ENCODE peak calls at places on chromosomes 11 and 22, in four cellular contexts. N is stomach; V is stimulated activated CD4-positive, alpha-beta T cell treated with anti-CD3 and anti-CD28 coated beads, Interleukin-4, amount 100 ng/mL, for 48 hours; M is stimulated activated naive CD8-positive, alpha-beta T cell treated with anti-CD3 and anti-CD28 coated beads, Interleukin-15, amount 100 ng/mL, for 72 hours. U is an unnamed sample.

GRCh38 chr22:36386351-36386899 is 1.3 kb downstream of the MYH9 start:
- DNase-seq in N (no peak), V (no peak), M (peak), U (no peak)

GRCh38 chr11:60718524-60719316 is 5.8 kb upstream of the MS4A18 start:
- DNase-seq in N (no peak), V (no peak), M (no peak), U (no peak)

GRCh38 chr11:62394825-62395538 is 23.9 kb upstream of the SCGB1A1 start:
- DNase-seq in N (peak), V (no peak), M (peak), U (peak)

GRCh38 chr11:86243377-86243776 is 1.2 kb upstream of the EED start:
- DNase-seq in N (no peak), V (no peak), M (no peak), U (no peak)

GRCh38 chr22:47369020-47369419 is 606.6 kb downstream of the TBC1D22A start:
- DNase-seq in N (peak), V (no peak), M (no peak), U (no peak)

GRCh38 chr11:96794152-96794551 is 404.3 kb downstream of the JRKL start:
- DNase-seq in N (no peak), V (no peak), M (no peak), U (no peak)

GRCh38 chr11:69867076-69868002 is 48.1 kb upstream of the FGF3 start:
- DNase-seq in N (no peak), V (no peak), M (no peak), U (no peak)

GRCh38 chr11:128297111-128297651 is 290.2 kb downstream of the ETS1 start:
- DNase-seq in N (peak), V (no peak), M (no peak), U (no peak)

GRCh38 chr11:76740772-76741171 is 42.4 kb upstream of the TSKU start:
- DNase-seq in N (no peak), V (no peak), M (no peak), U (no peak)

GRCh38 chr11:10294289-10294953 is 402 bp upstream of the SBF2 start:
- DNase-seq in N (no peak), V (no peak), M (no peak), U (peak)

GRCh38 chr11:13667245-13667644 is 1.2 kb upstream of the FAR1 start:
- DNase-seq in N (no peak), V (no peak), M (no peak), U (no peak)

GRCh38 chr22:19615001-19615461 is 90.8 kb upstream of the CLDN5 start:
- DNase-seq in N (no peak), V (no peak), M (no peak), U (no peak)

GRCh38 chr11:69969890-69970784 is 108.0 kb upstream of the ANO1 start:
- DNase-seq in N (no peak), V (no peak), M (peak), U (no peak)

U was measured in T1000.